ENCODE peak calls at places on chromosomes 11 and 22, in four cellular contexts. One of them, this sample, is unnamed.

GRCh38 chr11:8055836-8056526 is 25.0 kb upstream of the TUB start:
- DNase-seq in hippocampal formation: no peak
- DNase-seq in left ventricle myocardium inferior: no peak
- DNase-seq in NCI-H1417: no peak
- DNase-seq in this sample: no peak

GRCh38 chr11:32870676-32871075 is 21.9 kb upstream of the QSER1 start:
- DNase-seq in hippocampal formation: no peak
- DNase-seq in left ventricle myocardium inferior: no peak
- DNase-seq in NCI-H1417: no peak
- DNase-seq in this sample: no peak

GRCh38 chr11:73854680-73855079 is 22.0 kb downstream of the COA4 start:
- DNase-seq in hippocampal formation: no peak
- DNase-seq in left ventricle myocardium inferior: no peak
- DNase-seq in NCI-H1417: no peak
- DNase-seq in this sample: no peak

GRCh38 chr22:43972931-43973330 is 17.7 kb downstream of the SAMM50 start:
- DNase-seq in hippocampal formation: no peak
- DNase-seq in left ventricle myocardium inferior: no peak
- DNase-seq in NCI-H1417: no peak
- DNase-seq in this sample: no peak

GRCh38 chr22:46057762-46058420 is 80.9 kb upstream of the WNT7B start:
- DNase-seq in hippocampal formation: peak
- DNase-seq in left ventricle myocardium inferior: peak
- DNase-seq in NCI-H1417: peak
- DNase-seq in this sample: peak

GRCh38 chr11:32940865-32941264 is 48.3 kb downstream of the QSER1 start:
- DNase-seq in hippocampal formation: no peak
- DNase-seq in left ventricle myocardium inferior: no peak
- DNase-seq in NCI-H1417: no peak
- DNase-seq in this sample: no peak

GRCh38 chr22:46079093-46079860 is 71.0 kb upstream of the PPARA start:
- DNase-seq in hippocampal formation: no peak
- DNase-seq in left ventricle myocardium inferior: peak
- DNase-seq in NCI-H1417: no peak
- DNase-seq in this sample: peak

GRCh38 chr11:112797653-112798293 is 163.4 kb upstream of the NCAM1 start:
- DNase-seq in hippocampal formation: peak
- DNase-seq in left ventricle myocardium inferior: no peak
- DNase-seq in NCI-H1417: peak
- DNase-seq in this sample: peak

GRCh38 chr11:85705805-85706204 is 19.8 kb upstream of the CCDC89 start:
- DNase-seq in hippocampal formation: no peak
- DNase-seq in left ventricle myocardium inferior: no peak
- DNase-seq in NCI-H1417: no peak
- DNase-seq in this sample: no peak

GRCh38 chr11:107928046-107928766 is at the start of gene RAB39A:
- DNase-seq in hippocampal formation: peak
- DNase-seq in left ventricle myocardium inferior: peak
- DNase-seq in NCI-H1417: peak
- DNase-seq in this sample: peak

GRCh38 chr22:37176464-37177061 is 11.5 kb downstream of the C1QTNF6 start:
- DNase-seq in hippocampal formation: peak
- DNase-seq in left ventricle myocardium inferior: peak
- DNase-seq in NCI-H1417: no peak
- DNase-seq in this sample: peak

GRCh38 chr22:19291218-19291579 is 320 bp downstream of the CLTCL1 start:
- DNase-seq in hippocampal formation: peak
- DNase-seq in left ventricle myocardium inferior: peak
- DNase-seq in NCI-H1417: no peak
- DNase-seq in this sample: peak

GRCh38 chr11:86737752-86738151 is 62.6 kb upstream of the PRSS23 start:
- DNase-seq in hippocampal formation: no peak
- DNase-seq in left ventricle myocardium inferior: no peak
- DNase-seq in NCI-H1417: no peak
- DNase-seq in this sample: no peak

GRCh38 chr11:10412266-10412665 is 42.8 kb upstream of the AMPD3 start:
- DNase-seq in hippocampal formation: no peak
- DNase-seq in left ventricle myocardium inferior: no peak
- DNase-seq in NCI-H1417: no peak
- DNase-seq in this sample: no peak

GRCh38 chr11:692824-693414 is 2.1 kb downstream of the DEAF1 start:
- DNase-seq in hippocampal formation: no peak
- DNase-seq in left ventricle myocardium inferior: no peak
- DNase-seq in NCI-H1417: peak
- DNase-seq in this sample: no peak

GRCh38 chr11:2780850-2781412 is 81.1 kb upstream of the KCNQ1OT1 start:
- DNase-seq in hippocampal formation: no peak
- DNase-seq in left ventricle myocardium inferior: peak
- DNase-seq in NCI-H1417: no peak
- DNase-seq in this sample: no peak

GRCh38 chr11:46679252-46680163 is 20.9 kb downstream of the ARHGAP1 start:
- DNase-seq in hippocampal formation: no peak
- DNase-seq in left ventricle myocardium inferior: peak
- DNase-seq in NCI-H1417: no peak
- DNase-seq in this sample: no peak

GRCh38 chr22:45239378-45240136 is 1.1 kb downstream of the KIAA0930 start:
- DNase-seq in hippocampal formation: no peak
- DNase-seq in left ventricle myocardium inferior: no peak
- DNase-seq in NCI-H1417: no peak
- DNase-seq in this sample: no peak

GRCh38 chr22:27476729-27477128 is 324.8 kb downstream of the MN1 start:
- DNase-seq in hippocampal formation: no peak
- DNase-seq in left ventricle myocardium inferior: no peak
- DNase-seq in NCI-H1417: no peak
- DNase-seq in this sample: no peak

GRCh38 chr11:68398870-68399865 is 61.4 kb upstream of the PPP6R3 start:
- DNase-seq in hippocampal formation: no peak
- DNase-seq in left ventricle myocardium inferior: peak
- DNase-seq in NCI-H1417: no peak
- DNase-seq in this sample: peak

GRCh38 chr11:78085972-78086371 is 6.3 kb upstream of the NDUFC2 start:
- DNase-seq in hippocampal formation: no peak
- DNase-seq in left ventricle myocardium inferior: no peak
- DNase-seq in NCI-H1417: peak
- DNase-seq in this sample: no peak

GRCh38 chr11:27563201-27563600 is 56.6 kb upstream of the LIN7C start:
- DNase-seq in hippocampal formation: no peak
- DNase-seq in left ventricle myocardium inferior: no peak
- DNase-seq in NCI-H1417: no peak
- DNase-seq in this sample: no peak

GRCh38 chr11:108931168-108931567 is 266.3 kb downstream of the DDX10 start:
- DNase-seq in hippocampal formation: no peak
- DNase-seq in left ventricle myocardium inferior: no peak
- DNase-seq in NCI-H1417: no peak
- DNase-seq in this sample: no peak

GRCh38 chr22:43424201-43424600 is 12.4 kb downstream of the MPPED1 start:
- DNase-seq in hippocampal formation: no peak
- DNase-seq in left ventricle myocardium inferior: no peak
- DNase-seq in NCI-H1417: no peak
- DNase-seq in this sample: no peak

GRCh38 chr22:48581206-48581766 is 1246.4 kb downstream of the BRD1 start:
- DNase-seq in hippocampal formation: no peak
- DNase-seq in left ventricle myocardium inferior: no peak
- DNase-seq in NCI-H1417: no peak
- DNase-seq in this sample: peak

GRCh38 chr11:14578551-14578956 is 58.4 kb upstream of the PSMA1 start:
- DNase-seq in hippocampal formation: no peak
- DNase-seq in left ventricle myocardium inferior: no peak
- DNase-seq in NCI-H1417: no peak
- DNase-seq in this sample: no peak

GRCh38 chr22:26550498-26551033 is 38.3 kb upstream of the TFIP11 start:
- DNase-seq in hippocampal formation: peak
- DNase-seq in left ventricle myocardium inferior: peak
- DNase-seq in NCI-H1417: no peak
- DNase-seq in this sample: peak

GRCh38 chr11:34345012-34345804 is 12.6 kb downstream of the ABTB2 start:
- DNase-seq in hippocampal formation: no peak
- DNase-seq in left ventricle myocardium inferior: peak
- DNase-seq in NCI-H1417: no peak
- DNase-seq in this sample: peak

GRCh38 chr11:4186464-4187054 is 92.0 kb downstream of the RRM1 start:
- DNase-seq in hippocampal formation: no peak
- DNase-seq in left ventricle myocardium inferior: no peak
- DNase-seq in NCI-H1417: no peak
- DNase-seq in this sample: no peak

GRCh38 chr11:20368441-20368840 is 4.9 kb downstream of the HTATIP2 start:
- DNase-seq in hippocampal formation: no peak
- DNase-seq in left ventricle myocardium inferior: no peak
- DNase-seq in NCI-H1417: no peak
- DNase-seq in this sample: no peak

GRCh38 chr22:46963672-46964545 is 201.5 kb downstream of the TBC1D22A start:
- DNase-seq in hippocampal formation: no peak
- DNase-seq in left ventricle myocardium inferior: no peak
- DNase-seq in NCI-H1417: peak
- DNase-seq in this sample: no peak

GRCh38 chr22:49798486-49799151 is 29.1 kb downstream of the BRD1 start:
- DNase-seq in hippocampal formation: no peak
- DNase-seq in left ventricle myocardium inferior: no peak
- DNase-seq in NCI-H1417: no peak
- DNase-seq in this sample: no peak

GRCh38 chr22:49936018-49936972 is 17.9 kb downstream of the CRELD2 start:
- DNase-seq in hippocampal formation: peak
- DNase-seq in left ventricle myocardium inferior: peak
- DNase-seq in NCI-H1417: no peak
- DNase-seq in this sample: peak

GRCh38 chr22:38981005-38981658 is 1.0 kb upstream of the APOBEC3B start:
- DNase-seq in hippocampal formation: no peak
- DNase-seq in left ventricle myocardium inferior: no peak
- DNase-seq in NCI-H1417: no peak
- DNase-seq in this sample: no peak